ENCODE peak calls at places on chromosomes 3 and 15, in four cellular contexts. One of them, this sample, is unnamed.

GRCh38 chr15:75666823-75667501 is 19.2 kb downstream of the SNX33 start:
- DNase-seq in CD8-positive, alpha-beta memory T cell: no peak
- DNase-seq in astrocyte of the spinal cord: peak
- DNase-seq in WERI-Rb-1: no peak
- DNase-seq in this sample: peak

GRCh38 chr15:62503451-62503850 is 338.4 kb upstream of the C2CD4B start:
- DNase-seq in CD8-positive, alpha-beta memory T cell: no peak
- DNase-seq in astrocyte of the spinal cord: peak
- DNase-seq in WERI-Rb-1: peak
- DNase-seq in this sample: peak

GRCh38 chr3:80688814-80689213 is 921.0 kb upstream of the ROBO1 start:
- DNase-seq in CD8-positive, alpha-beta memory T cell: no peak
- DNase-seq in astrocyte of the spinal cord: peak
- DNase-seq in WERI-Rb-1: no peak
- DNase-seq in this sample: peak

GRCh38 chr3:123163146-123163545 is 38.6 kb upstream of the SEC22A start:
- DNase-seq in astrocyte of the spinal cord: no peak
- DNase-seq in WERI-Rb-1: no peak
- DNase-seq in CD8-positive, alpha-beta memory T cell: no peak
- DNase-seq in this sample: no peak

GRCh38 chr3:98361289-98361688 is 7.6 kb downstream of the OR5K4 start:
- DNase-seq in WERI-Rb-1: no peak
- DNase-seq in astrocyte of the spinal cord: no peak
- DNase-seq in CD8-positive, alpha-beta memory T cell: no peak
- DNase-seq in this sample: no peak

GRCh38 chr15:51093865-51094605 is 671 bp downstream of the TNFAIP8L3 start:
- DNase-seq in WERI-Rb-1: peak
- DNase-seq in CD8-positive, alpha-beta memory T cell: no peak
- DNase-seq in astrocyte of the spinal cord: peak
- DNase-seq in this sample: peak

GRCh38 chr3:32675164-32675563 is 9.8 kb upstream of the CNOT10 start:
- DNase-seq in astrocyte of the spinal cord: no peak
- DNase-seq in CD8-positive, alpha-beta memory T cell: no peak
- DNase-seq in WERI-Rb-1: no peak
- DNase-seq in this sample: no peak

GRCh38 chr3:55615694-55616310 is 128.7 kb upstream of the WNT5A start:
- DNase-seq in astrocyte of the spinal cord: no peak
- DNase-seq in CD8-positive, alpha-beta memory T cell: no peak
- DNase-seq in WERI-Rb-1: no peak
- DNase-seq in this sample: no peak

GRCh38 chr3:112582242-112582874 is 20.5 kb downstream of the SLC35A5 start:
- DNase-seq in astrocyte of the spinal cord: peak
- DNase-seq in WERI-Rb-1: peak
- DNase-seq in CD8-positive, alpha-beta memory T cell: no peak
- DNase-seq in this sample: peak

GRCh38 chr3:144777941-144778340 is 806.3 kb downstream of the DIPK2A start:
- DNase-seq in CD8-positive, alpha-beta memory T cell: no peak
- DNase-seq in astrocyte of the spinal cord: no peak
- DNase-seq in WERI-Rb-1: peak
- DNase-seq in this sample: no peak

GRCh38 chr3:68088216-68088615 is 433.8 kb upstream of the SUCLG2 start:
- DNase-seq in WERI-Rb-1: no peak
- DNase-seq in CD8-positive, alpha-beta memory T cell: peak
- DNase-seq in astrocyte of the spinal cord: no peak
- DNase-seq in this sample: no peak

GRCh38 chr3:32873491-32874130 is 55.8 kb downstream of the TRIM71 start:
- DNase-seq in WERI-Rb-1: no peak
- DNase-seq in astrocyte of the spinal cord: no peak
- DNase-seq in CD8-positive, alpha-beta memory T cell: no peak
- DNase-seq in this sample: no peak

GRCh38 chr3:32901005-32901932 is 50.2 kb upstream of the CCR4 start:
- DNase-seq in WERI-Rb-1: no peak
- DNase-seq in astrocyte of the spinal cord: no peak
- DNase-seq in CD8-positive, alpha-beta memory T cell: no peak
- DNase-seq in this sample: no peak

GRCh38 chr3:123369085-123369484 is 79.8 kb downstream of the ADCY5 start:
- DNase-seq in CD8-positive, alpha-beta memory T cell: no peak
- DNase-seq in WERI-Rb-1: no peak
- DNase-seq in astrocyte of the spinal cord: no peak
- DNase-seq in this sample: no peak

GRCh38 chr3:39848365-39848764 is 39.0 kb downstream of the MYRIP start:
- DNase-seq in WERI-Rb-1: no peak
- DNase-seq in astrocyte of the spinal cord: no peak
- DNase-seq in CD8-positive, alpha-beta memory T cell: no peak
- DNase-seq in this sample: peak

GRCh38 chr15:91855684-91856553 is 2.4 kb downstream of the SLCO3A1 start:
- DNase-seq in astrocyte of the spinal cord: no peak
- DNase-seq in WERI-Rb-1: peak
- DNase-seq in CD8-positive, alpha-beta memory T cell: peak
- DNase-seq in this sample: no peak

GRCh38 chr3:113111308-113111707 is 100.0 kb upstream of the BOC start:
- DNase-seq in WERI-Rb-1: no peak
- DNase-seq in astrocyte of the spinal cord: no peak
- DNase-seq in CD8-positive, alpha-beta memory T cell: peak
- DNase-seq in this sample: no peak

GRCh38 chr3:71269896-71270295 is 313.6 kb downstream of the FOXP1 start:
- DNase-seq in WERI-Rb-1: no peak
- DNase-seq in astrocyte of the spinal cord: no peak
- DNase-seq in CD8-positive, alpha-beta memory T cell: no peak
- DNase-seq in this sample: no peak

GRCh38 chr15:71049706-71050422 is 65.4 kb upstream of the THSD4 start:
- DNase-seq in WERI-Rb-1: no peak
- DNase-seq in astrocyte of the spinal cord: no peak
- DNase-seq in CD8-positive, alpha-beta memory T cell: no peak
- DNase-seq in this sample: peak

GRCh38 chr15:88641959-88642452 is 3.2 kb downstream of the ISG20 start:
- DNase-seq in astrocyte of the spinal cord: no peak
- DNase-seq in WERI-Rb-1: no peak
- DNase-seq in CD8-positive, alpha-beta memory T cell: no peak
- DNase-seq in this sample: no peak

GRCh38 chr3:162978136-162978535 is 1481.5 kb downstream of the OTOL1 start:
- DNase-seq in astrocyte of the spinal cord: no peak
- DNase-seq in CD8-positive, alpha-beta memory T cell: no peak
- DNase-seq in WERI-Rb-1: no peak
- DNase-seq in this sample: peak

This sample was measured in fibroblast of pulmonary artery.